ENCODE peak calls at places on chromosomes 4 and X, in nine cellular contexts. One of them, this sample, is unnamed.
A peak's percentile ranks its signal among the peaks of the same experiment; 100 is the strongest.

GRCh38 chrX:65582450-65583082 is 48.0 kb upstream of the LAS1L start:
- DNase-seq in thyroid gland: no peak
- DNase-seq in testis: no peak
- DNase-seq in HepG2: no peak
- DNase-seq in stomach: no peak
- DNase-seq in uterus: no peak
- DNase-seq in heart left ventricle: no peak
- DNase-seq in GM12892: no peak
- DNase-seq in lower leg skin: peak; percentile 69
- DNase-seq in this sample: no peak

GRCh38 chrX:17519349-17519748 is 144.3 kb downstream of the NHS start:
- DNase-seq in testis: peak; percentile 72
- DNase-seq in heart left ventricle: peak; percentile 55
- DNase-seq in uterus: peak; percentile 69
- DNase-seq in lower leg skin: peak; percentile 89
- DNase-seq in GM12892: no peak
- DNase-seq in HepG2: no peak
- DNase-seq in stomach: no peak
- DNase-seq in thyroid gland: peak; percentile 5
- DNase-seq in this sample: no peak

GRCh38 chr4:80101086-80101767 is 28.2 kb upstream of the ANTXR2 start:
- DNase-seq in testis: no peak
- DNase-seq in uterus: no peak
- DNase-seq in thyroid gland: no peak
- DNase-seq in HepG2: no peak
- DNase-seq in GM12892: no peak
- DNase-seq in lower leg skin: no peak
- DNase-seq in heart left ventricle: no peak
- DNase-seq in stomach: no peak
- DNase-seq in this sample: no peak

GRCh38 chrX:51421972-51422371 is 74.4 kb downstream of the NUDT11 start:
- DNase-seq in HepG2: no peak
- DNase-seq in uterus: no peak
- DNase-seq in GM12892: no peak
- DNase-seq in heart left ventricle: no peak
- DNase-seq in lower leg skin: no peak
- DNase-seq in thyroid gland: no peak
- DNase-seq in testis: no peak
- DNase-seq in stomach: no peak
- DNase-seq in this sample: no peak

GRCh38 chrX:283115-283845 is 2.1 kb downstream of the PLCXD1 start:
- DNase-seq in heart left ventricle: peak; percentile 92
- DNase-seq in stomach: peak; percentile 90
- DNase-seq in GM12892: peak; percentile 89
- DNase-seq in HepG2: no peak
- DNase-seq in uterus: peak; percentile 85
- DNase-seq in lower leg skin: peak; percentile 98
- DNase-seq in thyroid gland: peak; percentile 92
- DNase-seq in testis: peak; percentile 97
- DNase-seq in this sample: peak; percentile 72

GRCh38 chr4:27154706-27155105 is 294.1 kb downstream of the STIM2 start:
- DNase-seq in uterus: no peak
- DNase-seq in GM12892: no peak
- DNase-seq in testis: no peak
- DNase-seq in lower leg skin: no peak
- DNase-seq in thyroid gland: no peak
- DNase-seq in stomach: no peak
- DNase-seq in heart left ventricle: no peak
- DNase-seq in HepG2: no peak
- DNase-seq in this sample: peak; percentile 2

GRCh38 chrX:15474058-15474457 is 19.1 kb downstream of the PIR start:
- DNase-seq in stomach: no peak
- DNase-seq in heart left ventricle: no peak
- DNase-seq in HepG2: no peak
- DNase-seq in testis: no peak
- DNase-seq in uterus: no peak
- DNase-seq in GM12892: no peak
- DNase-seq in lower leg skin: no peak
- DNase-seq in thyroid gland: no peak
- DNase-seq in this sample: no peak

GRCh38 chr4:72631296-72631695 is 62.3 kb upstream of the ADAMTS3 start:
- DNase-seq in GM12892: no peak
- DNase-seq in thyroid gland: peak; percentile 39
- DNase-seq in stomach: no peak
- DNase-seq in uterus: peak; percentile 72
- DNase-seq in HepG2: no peak
- DNase-seq in heart left ventricle: no peak
- DNase-seq in lower leg skin: no peak
- DNase-seq in testis: peak; percentile 75
- DNase-seq in this sample: peak; percentile 11

GRCh38 chrX:41561045-41561444 is 113.9 kb downstream of the NYX start:
- DNase-seq in thyroid gland: no peak
- DNase-seq in uterus: no peak
- DNase-seq in GM12892: peak; percentile 5
- DNase-seq in HepG2: no peak
- DNase-seq in heart left ventricle: no peak
- DNase-seq in testis: no peak
- DNase-seq in lower leg skin: no peak
- DNase-seq in stomach: no peak
- DNase-seq in this sample: peak; percentile 1

GRCh38 chr4:1192493-1193205 is 20.3 kb upstream of the SPON2 start:
- DNase-seq in HepG2: no peak
- DNase-seq in uterus: peak; percentile 44
- DNase-seq in thyroid gland: peak; percentile 42
- DNase-seq in heart left ventricle: peak; percentile 64
- DNase-seq in stomach: peak; percentile 59
- DNase-seq in lower leg skin: peak; percentile 86
- DNase-seq in testis: peak; percentile 22
- DNase-seq in GM12892: peak; percentile 13
- DNase-seq in this sample: peak; percentile 76

GRCh38 chr4:62670509-62670908 is 1470.4 kb downstream of the ADGRL3 start:
- DNase-seq in HepG2: no peak
- DNase-seq in testis: no peak
- DNase-seq in stomach: no peak
- DNase-seq in heart left ventricle: no peak
- DNase-seq in lower leg skin: no peak
- DNase-seq in GM12892: no peak
- DNase-seq in thyroid gland: no peak
- DNase-seq in uterus: no peak
- DNase-seq in this sample: no peak

GRCh38 chrX:22520128-22520828 is 247.6 kb downstream of the CBLL2 start:
- DNase-seq in uterus: no peak
- DNase-seq in lower leg skin: no peak
- DNase-seq in heart left ventricle: no peak
- DNase-seq in thyroid gland: no peak
- DNase-seq in stomach: no peak
- DNase-seq in HepG2: no peak
- DNase-seq in GM12892: no peak
- DNase-seq in testis: no peak
- DNase-seq in this sample: no peak

GRCh38 chrX:40086569-40087335 is 11.0 kb downstream of the BCOR start:
- DNase-seq in GM12892: no peak
- DNase-seq in uterus: no peak
- DNase-seq in thyroid gland: no peak
- DNase-seq in lower leg skin: no peak
- DNase-seq in heart left ventricle: no peak
- DNase-seq in testis: peak; percentile 32
- DNase-seq in HepG2: no peak
- DNase-seq in stomach: no peak
- DNase-seq in this sample: no peak

GRCh38 chr4:8312069-8312445 is 42.5 kb downstream of the HTRA3 start:
- DNase-seq in testis: no peak
- DNase-seq in stomach: no peak
- DNase-seq in GM12892: no peak
- DNase-seq in HepG2: no peak
- DNase-seq in lower leg skin: peak; percentile 65
- DNase-seq in thyroid gland: no peak
- DNase-seq in uterus: peak; percentile 5
- DNase-seq in heart left ventricle: no peak
- DNase-seq in this sample: no peak

GRCh38 chr4:87118826-87119225 is 101.6 kb downstream of the KLHL8 start:
- DNase-seq in testis: no peak
- DNase-seq in heart left ventricle: no peak
- DNase-seq in GM12892: no peak
- DNase-seq in uterus: no peak
- DNase-seq in thyroid gland: no peak
- DNase-seq in stomach: no peak
- DNase-seq in lower leg skin: no peak
- DNase-seq in HepG2: no peak
- DNase-seq in this sample: no peak

GRCh38 chr4:86926428-86927086 is 8.3 kb upstream of the AFF1 start:
- DNase-seq in heart left ventricle: no peak
- DNase-seq in GM12892: no peak
- DNase-seq in uterus: no peak
- DNase-seq in stomach: no peak
- DNase-seq in HepG2: no peak
- DNase-seq in lower leg skin: peak; percentile 36
- DNase-seq in thyroid gland: no peak
- DNase-seq in testis: no peak
- DNase-seq in this sample: no peak

GRCh38 chr4:38315296-38315695 is 348.7 kb upstream of the KLF3 start:
- DNase-seq in uterus: no peak
- DNase-seq in lower leg skin: no peak
- DNase-seq in GM12892: no peak
- DNase-seq in stomach: no peak
- DNase-seq in HepG2: no peak
- DNase-seq in heart left ventricle: no peak
- DNase-seq in thyroid gland: no peak
- DNase-seq in testis: no peak
- DNase-seq in this sample: no peak

GRCh38 chr4:59553063-59553738 is 1646.9 kb upstream of the ADGRL3 start:
- DNase-seq in thyroid gland: no peak
- DNase-seq in heart left ventricle: no peak
- DNase-seq in testis: no peak
- DNase-seq in uterus: no peak
- DNase-seq in lower leg skin: no peak
- DNase-seq in stomach: no peak
- DNase-seq in GM12892: no peak
- DNase-seq in HepG2: no peak
- DNase-seq in this sample: peak; percentile 4
- TF ChIP-seq POLR2A in thyroid gland: no peak
- TF ChIP-seq POLR2A in heart left ventricle: no peak
- TF ChIP-seq POLR2A in testis: no peak
- TF ChIP-seq POLR2A in uterus: no peak
- TF ChIP-seq POLR2A in lower leg skin: no peak
- TF ChIP-seq POLR2A in stomach: no peak
- TF ChIP-seq POLR2A in GM12892: no peak
- TF ChIP-seq POLR2A in HepG2: no peak
- TF ChIP-seq POLR2A in this sample: no peak

DNA sequence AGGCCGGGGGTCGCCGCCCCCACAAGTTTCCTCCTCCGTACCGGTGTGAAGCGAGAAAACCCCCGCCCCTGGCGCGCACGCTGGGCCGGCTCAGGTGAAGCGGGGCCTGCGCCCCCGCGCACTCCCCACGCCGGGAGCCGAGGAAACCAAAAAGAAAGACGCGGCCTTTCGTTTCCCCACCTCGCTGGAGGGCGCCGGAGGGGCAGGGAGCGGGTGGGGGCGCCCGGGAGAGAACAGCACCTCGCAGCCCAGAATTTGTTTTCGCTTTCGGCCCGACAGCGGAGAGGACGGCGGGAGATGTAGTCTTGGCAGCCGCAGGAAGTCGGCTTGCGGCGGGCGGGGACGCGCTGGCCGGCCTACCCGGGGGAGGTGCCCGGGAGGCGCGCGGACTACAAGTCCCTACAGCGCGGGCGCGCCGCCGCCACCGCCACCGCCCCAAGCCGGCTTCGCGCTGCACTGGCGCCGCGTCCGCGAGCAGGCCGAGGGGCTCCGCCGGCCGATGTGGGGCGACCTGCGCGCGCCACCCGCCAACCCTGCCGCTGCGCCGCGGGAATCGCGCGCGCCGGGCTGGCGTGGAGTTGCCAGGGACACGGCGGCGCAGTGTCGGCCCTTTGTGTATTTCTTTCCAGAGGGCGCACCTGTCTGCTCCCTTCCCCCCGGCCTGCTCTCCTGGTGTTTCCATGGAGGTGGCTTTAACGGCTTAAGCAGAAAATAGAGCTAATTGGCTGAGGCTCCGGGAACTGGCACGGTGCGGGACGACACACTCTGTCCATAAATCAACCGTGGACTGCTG is at the start of gene OTUD4:
- DNase-seq in GM12892: peak; percentile 70
- DNase-seq in heart left ventricle: peak; percentile 98
- DNase-seq in lower leg skin: peak; percentile 98
- DNase-seq in uterus: peak; percentile 95
- DNase-seq in testis: peak; percentile 96
- DNase-seq in stomach: peak; percentile 97
- DNase-seq in HepG2: peak; percentile 87
- DNase-seq in thyroid gland: peak; percentile 96
- DNase-seq in this sample: peak; percentile 72
- TF ChIP-seq POLR2A in GM12892: peak; percentile 62
- TF ChIP-seq POLR2A in heart left ventricle: peak; percentile 48
- TF ChIP-seq POLR2A in lower leg skin: no peak
- TF ChIP-seq POLR2A in uterus: peak; percentile 41
- TF ChIP-seq POLR2A in testis: no peak
- TF ChIP-seq POLR2A in stomach: no peak
- TF ChIP-seq POLR2A in HepG2: peak; percentile 15
- TF ChIP-seq POLR2A in thyroid gland: peak; percentile 92
- TF ChIP-seq POLR2A in this sample: peak; percentile 62

DNA sequence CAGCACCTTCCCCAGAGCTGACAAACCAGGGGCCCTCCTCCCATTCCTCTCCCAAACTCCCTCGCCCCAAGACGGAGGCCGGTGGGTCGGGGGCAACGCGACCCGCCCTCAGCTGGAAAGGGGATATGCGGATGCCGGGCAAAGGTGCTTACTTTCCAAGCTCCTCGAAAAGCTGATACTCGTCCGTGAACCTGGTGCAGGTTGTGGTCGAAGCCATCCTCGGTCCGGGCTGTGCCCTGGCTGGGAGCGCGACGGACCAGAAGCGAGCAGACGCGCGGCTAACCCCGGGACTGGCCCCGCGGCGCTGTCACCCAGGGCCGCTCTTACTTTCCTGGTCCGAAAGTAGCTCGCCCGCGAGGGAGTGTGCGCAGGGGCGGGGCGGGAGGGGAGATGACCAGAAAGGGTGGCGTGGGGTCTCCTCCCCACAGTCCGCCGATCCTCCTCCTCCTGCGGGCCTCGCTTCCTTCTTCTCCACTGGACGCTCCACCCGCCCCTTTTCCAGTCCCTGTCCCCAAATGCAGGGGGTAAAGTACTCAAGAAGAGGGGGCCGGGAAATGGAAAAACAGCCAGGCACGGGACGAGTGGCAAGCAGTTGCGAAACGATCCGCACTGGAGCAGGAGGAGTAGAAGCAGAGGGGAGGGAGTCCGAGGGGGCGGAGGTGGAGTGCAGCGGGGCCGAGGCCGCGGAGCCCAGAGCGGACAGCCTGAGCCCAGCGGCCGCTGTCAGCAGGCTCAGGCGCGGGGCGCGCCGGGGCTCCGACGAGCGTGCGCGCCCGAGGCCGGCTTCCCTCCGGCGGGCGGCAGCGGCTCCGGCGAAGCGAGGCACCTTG is 471 bp downstream of the CAMK2D start:
- DNase-seq in uterus: peak; percentile 81
- DNase-seq in lower leg skin: peak; percentile 97
- DNase-seq in testis: peak; percentile 82
- DNase-seq in GM12892: peak; percentile 27
- DNase-seq in HepG2: peak; percentile 74
- DNase-seq in stomach: peak; percentile 76
- DNase-seq in heart left ventricle: peak; percentile 92
- DNase-seq in thyroid gland: peak; percentile 85
- DNase-seq in this sample: peak; percentile 20
- TF ChIP-seq POLR2A in uterus: no peak
- TF ChIP-seq POLR2A in lower leg skin: no peak
- TF ChIP-seq POLR2A in testis: no peak
- TF ChIP-seq POLR2A in GM12892: peak; percentile 6
- TF ChIP-seq POLR2A in HepG2: no peak
- TF ChIP-seq POLR2A in stomach: no peak
- TF ChIP-seq POLR2A in heart left ventricle: peak; percentile 18
- TF ChIP-seq POLR2A in thyroid gland: no peak
- TF ChIP-seq POLR2A in this sample: peak; percentile 18

GRCh38 chrX:49186125-49187027 is at the start of gene PRICKLE3:
- DNase-seq in stomach: peak; percentile 86
- DNase-seq in thyroid gland: peak; percentile 87
- DNase-seq in testis: peak; percentile 82
- DNase-seq in heart left ventricle: peak; percentile 91
- DNase-seq in lower leg skin: peak; percentile 95
- DNase-seq in GM12892: peak; percentile 73
- DNase-seq in uterus: peak; percentile 81
- DNase-seq in HepG2: peak; percentile 61
- DNase-seq in this sample: no peak
- TF ChIP-seq POLR2A in stomach: no peak
- TF ChIP-seq POLR2A in thyroid gland: peak; percentile 78
- TF ChIP-seq POLR2A in testis: no peak
- TF ChIP-seq POLR2A in heart left ventricle: peak; percentile 68
- TF ChIP-seq POLR2A in lower leg skin: no peak
- TF ChIP-seq POLR2A in GM12892: peak; percentile 66
- TF ChIP-seq POLR2A in uterus: peak; percentile 67
- TF ChIP-seq POLR2A in HepG2: peak; percentile 75
- TF ChIP-seq POLR2A in this sample: peak; percentile 25

This sample was measured in H54.